ENCODE peak calls at places on chromosomes 5 and 9, in five cellular contexts. R is activated CD4-positive, alpha-beta T cell treated with anti-CD3 and anti-CD28 coated beads for 36 hours; U is astrocyte of the spinal cord; Q is mammary epithelial cell; N is fibroblast of pulmonary artery. T is an unnamed sample.
A peak's percentile ranks its signal among the peaks of the same experiment; 100 is the strongest.

GRCh38 chr9:120852240-120853018 is 9.7 kb upstream of the PSMD5 start:
- DNase-seq in R (no peak), U (peak; percentile 40), Q (no peak), N (no peak), T (peak; percentile 94)

GRCh38 chr5:174827521-174827920 is 103.1 kb downstream of the MSX2 start:
- DNase-seq in R (no peak), U (peak; percentile 31), Q (no peak), N (no peak), T (no peak)

GRCh38 chr9:3401556-3401955 is 124.2 kb downstream of the RFX3 start:
- DNase-seq in R (no peak), U (peak; percentile 22), Q (peak; percentile 72), N (no peak), T (no peak)

GRCh38 chr5:138503487-138504270 is 38.4 kb downstream of the EGR1 start:
- DNase-seq in R (peak; percentile 44), U (peak; percentile 69), Q (peak; percentile 52), N (peak; percentile 81), T (peak; percentile 57)

GRCh38 chr9:73014011-73014410 is 61.2 kb upstream of the ALDH1A1 start:
- DNase-seq in R (no peak), U (no peak), Q (no peak), N (no peak), T (no peak)

GRCh38 chr5:139808481-139809330 is 13.1 kb downstream of the PSD2 start:
- DNase-seq in R (peak; percentile 71), U (peak; percentile 17), Q (no peak), N (peak; percentile 49), T (no peak)

GRCh38 chr5:39780341-39780740 is 355.6 kb upstream of the DAB2 start:
- DNase-seq in R (no peak), U (peak; percentile 49), Q (no peak), N (peak; percentile 98), T (peak; percentile 23)

GRCh38 chr9:16870606-16871357 is at the start of gene BNC2:
- DNase-seq in R (peak; percentile 11), U (peak; percentile 70), Q (no peak), N (peak; percentile 71), T (peak; percentile 37)

GRCh38 chr5:5659066-5659465 is 236.6 kb downstream of the ICE1 start:
- DNase-seq in R (no peak), U (no peak), Q (no peak), N (no peak), T (no peak)

GRCh38 chr5:97231025-97231636 is 48.1 kb upstream of the RIOK2 start:
- DNase-seq in R (peak; percentile 25), U (peak; percentile 86), Q (peak; percentile 58), N (peak; percentile 91), T (peak; percentile 57)

GRCh38 chr9:89609426-89610006 is 4.7 kb downstream of the GADD45G start:
- DNase-seq in R (no peak), U (no peak), Q (no peak), N (no peak), T (no peak)

GRCh38 chr5:95863383-95863757 is 40.8 kb upstream of the GLRX start:
- DNase-seq in R (no peak), U (no peak), Q (no peak), N (peak; percentile 81), T (no peak)

GRCh38 chr5:60959156-60959555 is 14.2 kb downstream of the NDUFAF2 start:
- DNase-seq in R (no peak), U (peak; percentile 49), Q (peak; percentile 14), N (peak; percentile 60), T (peak; percentile 36)

GRCh38 chr5:153447534-153447933 is 42.9 kb upstream of the GRIA1 start:
- DNase-seq in R (no peak), U (no peak), Q (no peak), N (no peak), T (no peak)

GRCh38 chr9:77708416-77708815 is 60.3 kb upstream of the GNA14 start:
- DNase-seq in R (no peak), U (peak; percentile 69), Q (no peak), N (peak; percentile 56), T (peak; percentile 25)

GRCh38 chr9:16030513-16031185 is 477.8 kb downstream of the CCDC171 start:
- DNase-seq in R (peak; percentile 60), U (peak; percentile 98), Q (peak; percentile 91), N (peak; percentile 77), T (peak; percentile 93)

GRCh38 chr5:87302061-87302460 is 34.4 kb downstream of the RASA1 start:
- DNase-seq in R (no peak), U (peak; percentile 32), Q (peak; percentile 71), N (peak; percentile 47), T (peak; percentile 50)

GRCh38 chr9:122941560-122942234 is 877 bp downstream of the RABGAP1 start:
- DNase-seq in R (no peak), U (peak; percentile 58), Q (peak; percentile 58), N (peak; percentile 55), T (peak; percentile 57)

GRCh38 chr5:107483625-107484024 is 187.1 kb downstream of the EFNA5 start:
- DNase-seq in R (no peak), U (no peak), Q (no peak), N (no peak), T (no peak)

GRCh38 chr9:79565245-79565644 is 6.5 kb upstream of the TLE4 start:
- DNase-seq in R (peak; percentile 63), U (no peak), Q (peak; percentile 75), N (no peak), T (no peak)

GRCh38 chr5:10354048-10354872 is 765 bp downstream of the MARCHF6 start:
- DNase-seq in R (peak; percentile 75), U (peak; percentile 42), Q (peak; percentile 42), N (peak; percentile 63), T (peak; percentile 29)

GRCh38 chr5:174617910-174618309 is 106.5 kb upstream of the MSX2 start:
- DNase-seq in R (no peak), U (no peak), Q (no peak), N (no peak), T (no peak)

GRCh38 chr5:52727001-52727400 is 60.7 kb upstream of the ITGA1 start:
- DNase-seq in R (no peak), U (no peak), Q (no peak), N (no peak), T (no peak)

GRCh38 chr5:150616024-150616470 is 24.4 kb upstream of the SYNPO start:
- DNase-seq in R (no peak), U (no peak), Q (no peak), N (no peak), T (no peak)

GRCh38 chr5:155103164-155103563 is 89.6 kb downstream of the KIF4B start:
- DNase-seq in R (no peak), U (no peak), Q (peak; percentile 20), N (peak; percentile 32), T (no peak)

GRCh38 chr5:61817472-61818326 is 485.6 kb downstream of the ZSWIM6 start:
- DNase-seq in R (no peak), U (peak; percentile 47), Q (peak; percentile 46), N (peak; percentile 59), T (peak; percentile 61)

GRCh38 chr5:149174847-149175234 is 33.5 kb downstream of the ABLIM3 start:
- DNase-seq in R (no peak), U (no peak), Q (no peak), N (no peak), T (no peak)

GRCh38 chr9:79120533-79121315 is 451.0 kb upstream of the TLE4 start:
- DNase-seq in R (no peak), U (no peak), Q (no peak), N (no peak), T (no peak)

GRCh38 chr9:131791532-131792254 is 51.8 kb upstream of the RAPGEF1 start:
- DNase-seq in R (no peak), U (no peak), Q (no peak), N (no peak), T (no peak)